ENCODE peak calls at places on chromosomes 6 and 20, in five cellular contexts. N is heart left ventricle, U is A172, I is activated T-cell treated with anti-CD3 and anti-CD28 coated beads for 1 hour, O is hypothalamus. M is an unnamed sample.
A peak's percentile ranks its signal among the peaks of the same experiment; 100 is the strongest.

GRCh38 chr6:52098649-52099184 is 11.3 kb upstream of the PKHD1 start:
- DNase-seq in U (no peak), I (no peak), N (no peak), O (no peak), M (no peak)

GRCh38 chr20:40390654-40391053 is 298.4 kb downstream of the MAFB start:
- DNase-seq in O (no peak), U (peak; percentile 2), N (no peak), I (no peak), M (no peak)

GRCh38 chr6:109202409-109203264 is 107.3 kb downstream of the CEP57L1 start:
- DNase-seq in N (no peak), I (no peak), O (no peak), U (no peak), M (no peak)

GRCh38 chr6:142871910-142872331 is 73.1 kb downstream of the HIVEP2 start:
- DNase-seq in N (peak; percentile 47), U (peak; percentile 93), I (no peak), O (no peak), M (peak; percentile 58)

GRCh38 chr20:6651016-6651415 is 116.5 kb upstream of the BMP2 start:
- DNase-seq in I (no peak), N (no peak), U (peak; percentile 46), O (no peak), M (peak; percentile 63)

GRCh38 chr6:145704153-145704781 is 31.1 kb downstream of the EPM2A start:
- DNase-seq in U (no peak), O (no peak), N (no peak), I (no peak), M (no peak)

GRCh38 chr6:150006961-150007464 is 18.3 kb downstream of the RAET1L start:
- DNase-seq in N (no peak), O (no peak), I (no peak), U (peak; percentile 28), M (peak; percentile 35)

GRCh38 chr20:50308513-50309279 is 118.1 kb downstream of the CEBPB start:
- DNase-seq in U (peak; percentile 96), I (no peak), N (peak; percentile 92), O (no peak), M (no peak)

GRCh38 chr6:145632971-145633370 is 102.3 kb downstream of the EPM2A start:
- DNase-seq in U (no peak), I (no peak), N (no peak), O (no peak), M (no peak)

GRCh38 chr6:117491916-117492315 is 9.4 kb downstream of the DCBLD1 start:
- DNase-seq in N (no peak), O (no peak), I (no peak), U (no peak), M (no peak)

GRCh38 chr20:62772994-62773858 is 23.0 kb upstream of the MRGBP start:
- DNase-seq in N (no peak), O (no peak), I (no peak), U (no peak), M (no peak)

GRCh38 chr6:7086488-7086887 is 21.3 kb upstream of the RREB1 start:
- DNase-seq in O (no peak), I (peak; percentile 9), U (peak; percentile 19), N (peak; percentile 30), M (no peak)

GRCh38 chr20:61445741-61446140 is 193.7 kb downstream of the CDH4 start:
- DNase-seq in N (no peak), I (no peak), U (no peak), O (no peak), M (no peak)

GRCh38 chr6:90982581-90982980 is 395.7 kb upstream of the MAP3K7 start:
- DNase-seq in I (no peak), O (no peak), U (no peak), N (no peak), M (no peak)

GRCh38 chr6:403659-404655 is 12.4 kb downstream of the IRF4 start:
- DNase-seq in I (no peak), N (no peak), U (no peak), O (no peak), M (no peak)